ENCODE peak calls at places on chromosome 19, in four cellular contexts. W is activated gamma-delta T cell treated with Interleukin-2 at 50 U/mL for 16 hours, F is occipital lobe, I is esophagus squamous epithelium. Q is an unnamed sample.

GRCh38 chr19:19860756-19861390 is 4.8 kb upstream of the ZNF253 start:
- DNase-seq in W (peak), F (no peak), I (no peak), Q (peak)

GRCh38 chr19:6133231-6133630 is 2.2 kb upstream of the ACSBG2 start:
- DNase-seq in W (no peak), F (no peak), I (no peak), Q (no peak)

GRCh38 chr19:30669329-30670010 is 297.3 kb downstream of the ZNF536 start:
- DNase-seq in W (peak), F (peak), I (no peak), Q (peak)

GRCh38 chr19:46392252-46392801 is 21.0 kb downstream of the CCDC8 start:
- DNase-seq in W (no peak), F (no peak), I (no peak), Q (no peak)

GRCh38 chr19:22286151-22286810 is at the start of gene ZNF729:
- DNase-seq in W (no peak), F (no peak), I (no peak), Q (no peak)

GRCh38 chr19:5592531-5592930 is 24.8 kb upstream of the TINCR start:
- DNase-seq in W (no peak), F (no peak), I (no peak), Q (no peak)

GRCh38 chr19:17618919-17619318 is 63.5 kb downstream of the COLGALT1 start:
- DNase-seq in W (no peak), F (no peak), I (no peak), Q (no peak)

GRCh38 chr19:15466851-15467733 is 2.7 kb upstream of the RASAL3 start:
- DNase-seq in W (peak), F (no peak), I (no peak), Q (peak)

GRCh38 chr19:15820646-15821045 is 5.2 kb upstream of the OR10H1 start:
- DNase-seq in W (no peak), F (no peak), I (no peak), Q (no peak)

GRCh38 chr19:40231544-40232424 is 5.3 kb upstream of the CCNP start:
- DNase-seq in W (no peak), F (no peak), I (no peak), Q (no peak)

GRCh38 chr19:24054044-24054935 is 32.7 kb upstream of the ZNF254 start:
- DNase-seq in W (no peak), F (no peak), I (no peak), Q (no peak)

GRCh38 chr19:51727349-51727880 is 3.6 kb upstream of the HAS1 start:
- DNase-seq in W (no peak), F (no peak), I (no peak), Q (no peak)

GRCh38 chr19:2523630-2524311 is 47.8 kb downstream of the GADD45B start:
- DNase-seq in W (no peak), F (peak), I (no peak), Q (no peak)

GRCh38 chr19:13839938-13840750 is 36.8 kb upstream of the NANOS3 start:
- DNase-seq in W (peak), F (no peak), I (no peak), Q (peak)

GRCh38 chr19:9673912-9674668 is 810 bp downstream of the ZNF562 start:
- DNase-seq in W (no peak), F (no peak), I (no peak), Q (no peak)

GRCh38 chr19:53810187-53810546 is 13.9 kb downstream of the NLRP12 start:
- DNase-seq in W (no peak), F (no peak), I (no peak), Q (no peak)

GRCh38 chr19:18208098-18208951 is 4.5 kb upstream of the RAB3A start:
- DNase-seq in W (peak), F (no peak), I (no peak), Q (no peak)

GRCh38 chr19:17183271-17183757 is 31.8 kb upstream of the USE1 start:
- DNase-seq in W (peak), F (no peak), I (no peak), Q (peak)

GRCh38 chr19:49802836-49803528 is 10.1 kb downstream of the FUZ start:
- DNase-seq in W (no peak), F (no peak), I (no peak), Q (no peak)

GRCh38 chr19:28066161-28066560 is 1146.8 kb downstream of the UQCRFS1 start:
- DNase-seq in W (no peak), F (no peak), I (no peak), Q (no peak)

GRCh38 chr19:39160523-39160861 is 34.9 kb downstream of the PAK4 start:
- DNase-seq in W (no peak), F (no peak), I (no peak), Q (no peak)